ENCODE peak calls at places on chromosomes 4 and X, in ten cellular contexts. T is tibial artery; V is hepatocyte; W is tibial nerve; G is right lobe of liver; I is CD4-positive, CD25-positive, alpha-beta regulatory T cell; J is heart left ventricle; B is A549; U is ovary; X is aorta. D is an unnamed sample.
A peak's percentile ranks its signal among the peaks of the same experiment; 100 is the strongest.

GRCh38 chrX:30876367-30876766 is 12.7 kb downstream of the TAB3 start:
- DNase-seq in U (no peak), I (no peak), X (no peak), G (no peak), T (no peak), J (no peak), B (no peak), V (no peak), W (no peak), D (no peak)

GRCh38 chrX:37824491-37825224 is 22.7 kb downstream of the DYNLT3 start:
- DNase-seq in B (no peak), V (no peak), U (no peak), J (no peak), G (no peak), X (no peak), I (no peak), W (no peak), T (no peak), D (no peak)

GRCh38 chr4:154741877-154742851 is 1.6 kb upstream of the LRAT start:
- DNase-seq in I (no peak), G (peak; percentile 51), X (no peak), J (no peak), V (peak; percentile 32), B (no peak), W (no peak), T (no peak), U (no peak), D (no peak)

GRCh38 chr4:4693258-4693657 is 151.4 kb upstream of the STX18 start:
- DNase-seq in W (no peak), G (no peak), B (no peak), V (no peak), X (no peak), U (no peak), T (no peak), I (no peak), J (no peak), D (no peak)

GRCh38 chr4:184475096-184475461 is 729 bp upstream of the IRF2 start:
- DNase-seq in U (peak; percentile 71), J (peak; percentile 59), B (peak; percentile 28), T (peak; percentile 80), V (peak; percentile 65), I (peak; percentile 46), G (peak; percentile 66), X (peak; percentile 79), W (peak; percentile 25), D (no peak)

GRCh38 chrX:129634541-129634940 is 20.2 kb downstream of the APLN start:
- DNase-seq in U (no peak), W (no peak), X (no peak), I (no peak), V (no peak), G (no peak), T (no peak), J (no peak), B (no peak), D (no peak)

GRCh38 chr4:5137927-5138326 is 86.6 kb downstream of the STK32B start:
- DNase-seq in W (no peak), V (no peak), T (no peak), J (no peak), U (no peak), X (no peak), B (peak; percentile 25), I (no peak), G (no peak), D (no peak)

GRCh38 chr4:56468097-56468422 is 643 bp downstream of the SRP72 start:
- DNase-seq in J (no peak), B (peak; percentile 21), V (peak; percentile 66), W (no peak), G (no peak), I (peak; percentile 21), T (no peak), U (no peak), X (no peak), D (peak; percentile 42)

GRCh38 chrX:87409113-87409841 is 108.3 kb upstream of the KLHL4 start:
- DNase-seq in B (peak; percentile 36), I (no peak), J (peak; percentile 43), G (no peak), W (peak; percentile 11), U (peak; percentile 86), X (peak; percentile 90), V (peak; percentile 82), T (peak; percentile 84), D (peak; percentile 92)

GRCh38 chrX:48864210-48864609 is 28.8 kb upstream of the PCSK1N start:
- DNase-seq in I (no peak), G (no peak), U (no peak), B (no peak), T (no peak), J (no peak), X (no peak), W (no peak), V (no peak), D (peak; percentile 50)

GRCh38 chrX:6849711-6850415 is 297.6 kb upstream of the STS start:
- DNase-seq in J (no peak), G (no peak), X (no peak), T (no peak), I (no peak), B (no peak), U (no peak), W (no peak), V (no peak), D (no peak)

GRCh38 chrX:3651272-3651671 is 62.2 kb downstream of the PRKX start:
- DNase-seq in I (no peak), V (peak; percentile 46), B (no peak), X (no peak), U (no peak), T (no peak), G (no peak), W (no peak), J (no peak), D (no peak)

DNA sequence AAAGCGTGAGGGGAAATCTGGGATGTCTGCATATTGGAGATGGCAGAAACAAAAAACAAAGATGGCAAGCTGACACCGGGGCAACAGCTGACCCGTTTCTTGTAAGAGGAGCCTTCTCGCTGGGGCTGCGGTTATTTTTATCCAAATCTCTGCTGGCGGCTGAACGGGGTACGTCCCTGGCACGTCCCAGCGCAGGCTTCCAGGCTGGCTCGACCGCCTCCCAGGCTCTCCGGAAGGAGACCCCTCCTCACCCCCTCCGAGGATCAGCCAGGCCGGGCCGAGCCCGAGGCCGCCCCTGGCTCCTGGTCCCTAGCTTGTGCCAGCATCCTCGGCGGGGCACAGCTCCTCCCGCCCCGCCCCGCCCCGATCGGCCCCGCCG is 380 bp downstream of the SGCB start:
- DNase-seq in B (peak; percentile 18), U (peak; percentile 56), I (no peak), X (peak; percentile 80), T (peak; percentile 68), V (no peak), W (no peak), J (peak; percentile 60), G (no peak), D (peak; percentile 82)
- H3K27ac ChIP-seq in B (peak overlapping the region; percentile 94), U (peak overlapping the region; percentile 77), I (no peak overlapping the region), X (peak overlapping the region; percentile 77), T (peak overlapping the region; percentile 84), V (peak overlapping the region; percentile 87), W (peak overlapping the region; percentile 60), J (peak overlapping the region; percentile 85), G (no peak overlapping the region), D (peak overlapping the region; percentile 79)

DNA sequence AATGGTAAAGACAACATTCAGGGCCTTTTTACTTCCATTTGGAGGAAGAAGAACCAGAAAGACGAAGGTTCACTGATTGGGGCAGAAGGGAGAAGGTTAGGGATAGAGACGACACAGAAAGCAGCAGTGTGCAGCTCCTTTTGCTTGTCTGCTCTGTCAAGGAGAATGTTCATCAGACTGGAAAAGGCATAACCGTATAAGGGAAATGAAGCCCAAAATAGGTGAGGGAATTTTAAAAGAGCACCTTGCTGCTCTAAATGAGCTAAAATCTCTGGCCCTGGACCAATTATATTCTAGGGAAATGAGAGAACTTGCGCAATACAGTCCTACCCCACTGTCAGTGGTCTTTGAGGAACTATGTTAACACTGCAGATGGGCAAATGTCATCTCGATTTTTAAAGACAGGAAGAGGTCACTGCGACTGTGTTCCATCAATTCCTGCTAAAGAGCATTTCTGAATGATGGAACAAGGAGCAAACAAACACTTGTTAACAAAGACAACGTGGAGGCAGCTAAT is 909.8 kb upstream of the FTHL17 start:
- DNase-seq in X (no peak), J (no peak), T (no peak), G (no peak), I (no peak), W (no peak), V (no peak), U (no peak), B (no peak), D (no peak)
- H3K4me3 ChIP-seq in X (no peak overlapping the region), J (no peak overlapping the region), T (no peak overlapping the region), G (no peak overlapping the region), I (no peak overlapping the region), W (no peak overlapping the region), V (no peak overlapping the region), U (no peak overlapping the region), B (no peak overlapping the region), D (no peak overlapping the region)

DNA sequence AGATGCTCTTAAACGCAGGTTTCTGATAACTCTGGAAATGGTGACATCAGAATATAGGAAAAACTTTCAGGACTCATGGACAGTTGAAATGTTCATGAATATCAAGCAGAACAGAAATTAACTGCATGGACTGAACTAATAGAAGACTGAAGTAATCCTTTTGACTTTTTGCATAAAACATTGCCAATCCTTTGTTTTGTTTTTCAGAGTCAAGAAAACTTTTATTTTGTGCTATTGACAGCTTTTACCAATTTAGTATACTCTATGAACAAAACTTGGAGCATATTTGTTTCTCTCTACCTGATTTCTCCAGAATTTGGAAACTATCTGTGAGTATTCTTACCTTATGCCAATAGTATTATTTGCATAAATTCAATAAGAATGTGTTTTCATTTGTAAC is 61.2 kb upstream of the HMX1 start:
- DNase-seq in V (no peak), G (no peak), W (no peak), T (no peak), B (no peak), X (no peak), I (no peak), J (no peak), U (no peak), D (no peak)
- H3K9me3 ChIP-seq in V (no peaks in the 10 kb centered on the region), G (no peaks in the 10 kb centered on the region), W (peaks cover 9% of the 10 kb centered on the region), T (peaks cover 3% of the 10 kb centered on the region), B (no peaks in the 10 kb centered on the region), X (no peaks in the 10 kb centered on the region), I (peaks cover 4% of the 10 kb centered on the region), J (no peaks in the 10 kb centered on the region), U (no peaks in the 10 kb centered on the region), D (no peaks in the 10 kb centered on the region)

GRCh38 chr4:70778888-70779422 is 57.2 kb downstream of the RUFY3 start:
- DNase-seq in B (no peak), I (no peak), T (no peak), X (no peak), G (no peak), J (no peak), W (no peak), U (no peak), V (peak; percentile 51), D (no peak)
- H3K27ac ChIP-seq in B (no peak overlapping the region), I (no peak overlapping the region), T (no peak overlapping the region), X (no peak overlapping the region), G (peak overlapping the region; percentile 61), J (no peak overlapping the region), W (no peak overlapping the region), U (peak overlapping the region; percentile 48), V (peak overlapping the region; percentile 1), D (no peak overlapping the region)

DNA sequence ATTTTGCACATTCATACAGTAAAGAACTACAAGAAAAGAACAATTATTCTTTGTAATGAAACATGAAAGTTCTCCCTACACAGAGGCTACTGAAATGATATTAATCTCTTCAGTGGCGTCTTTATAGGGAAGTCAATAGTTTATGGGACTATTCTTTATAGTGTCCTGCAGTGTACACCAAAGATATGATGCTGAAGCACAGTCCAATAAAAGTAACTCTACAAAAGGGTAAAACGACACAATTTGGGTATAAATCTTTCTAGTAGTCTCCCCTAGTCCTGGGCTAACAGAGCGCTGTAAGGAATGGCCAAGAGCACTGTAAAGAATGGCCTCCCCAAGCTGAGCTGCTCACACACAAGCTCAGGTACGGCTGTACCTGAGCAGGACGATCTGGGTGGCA is 101.1 kb upstream of the FUNDC1 start:
- DNase-seq in U (no peak), G (no peak), V (no peak), I (no peak), B (no peak), W (no peak), T (no peak), J (no peak), X (no peak), D (no peak)
- H3K4me3 ChIP-seq in U (no peak overlapping the region), G (no peak overlapping the region), V (no peak overlapping the region), I (no peak overlapping the region), B (no peak overlapping the region), W (no peak overlapping the region), T (no peak overlapping the region), J (no peak overlapping the region), X (no peak overlapping the region), D (no peak overlapping the region)

D was measured in SJCRH30.